ENCODE peak calls at places on chromosomes 7 and 10, in four cellular contexts. A is HFF-Myc, U is kidney tubule cell, H is cardiac fibroblast. X is an unnamed sample.

GRCh38 chr7:55775051-55775420 is 87.5 kb downstream of the SEPTIN14 start:
- DNase-seq in A (no peak), U (no peak), H (no peak), X (no peak)

GRCh38 chr7:91288208-91288824 is 24.1 kb downstream of the FZD1 start:
- DNase-seq in A (no peak), U (peak), H (peak), X (no peak)

GRCh38 chr10:63716174-63716573 is 195.0 kb downstream of the REEP3 start:
- DNase-seq in A (no peak), U (no peak), H (no peak), X (no peak)

GRCh38 chr10:22017283-22018020 is 13.9 kb upstream of the DNAJC1 start:
- DNase-seq in A (no peak), U (no peak), H (peak), X (no peak)

GRCh38 chr7:106858618-106859532 is 6.2 kb upstream of the PIK3CG start:
- DNase-seq in A (no peak), U (peak), H (peak), X (no peak)

GRCh38 chr10:82757907-82758306 is 882.9 kb downstream of the NRG3 start:
- DNase-seq in A (no peak), U (peak), H (no peak), X (no peak)

GRCh38 chr7:115133248-115133647 is 211.4 kb downstream of the MDFIC start:
- DNase-seq in A (no peak), U (no peak), H (no peak), X (no peak)

GRCh38 chr10:11125004-11125403 is 107.3 kb downstream of the CELF2 start:
- DNase-seq in A (no peak), U (no peak), H (no peak), X (no peak)

GRCh38 chr10:86747796-86748581 is 8.4 kb upstream of the BMPR1A start:
- DNase-seq in A (no peak), U (no peak), H (peak), X (no peak)

GRCh38 chr7:102236592-102237287 is 49.9 kb upstream of the SH2B2 start:
- DNase-seq in A (peak), U (peak), H (peak), X (peak)

GRCh38 chr10:59954296-59954695 is 47.9 kb upstream of the CCDC6 start:
- DNase-seq in A (no peak), U (no peak), H (peak), X (no peak)

GRCh38 chr7:50533849-50534248 is 31.4 kb downstream of the DDC start:
- DNase-seq in A (no peak), U (peak), H (no peak), X (no peak)

GRCh38 chr7:29623976-29624375 is 60.3 kb downstream of the PRR15 start:
- DNase-seq in A (no peak), U (no peak), H (no peak), X (no peak)

GRCh38 chr10:124377101-124377500 is 41.6 kb downstream of the OAT start:
- DNase-seq in A (no peak), U (no peak), H (no peak), X (no peak)

GRCh38 chr10:33180390-33180789 is 154.1 kb downstream of the NRP1 start:
- DNase-seq in A (no peak), U (no peak), H (no peak), X (no peak)

GRCh38 chr7:127702253-127702652 is 50.3 kb downstream of the SND1 start:
- DNase-seq in A (no peak), U (no peak), H (no peak), X (no peak)

GRCh38 chr7:41652265-41652664 is 50.6 kb downstream of the INHBA start:
- DNase-seq in A (peak), U (no peak), H (peak), X (no peak)

GRCh38 chr10:123991622-123992570 is 100.3 kb upstream of the CPXM2 start:
- DNase-seq in A (no peak), U (no peak), H (peak), X (no peak)

GRCh38 chr7:92810242-92810611 is 26.1 kb downstream of the CDK6 start:
- DNase-seq in A (no peak), U (no peak), H (peak), X (no peak)

GRCh38 chr7:154910125-154910524 is 92.8 kb downstream of the PAXIP1 start:
- DNase-seq in A (no peak), U (no peak), H (no peak), X (no peak)

GRCh38 chr7:92973293-92973731 is 136.9 kb upstream of the CDK6 start:
- DNase-seq in A (no peak), U (no peak), H (no peak), X (no peak)

GRCh38 chr7:128045766-128046165 is 14.5 kb upstream of the LRRC4 start:
- DNase-seq in A (no peak), U (peak), H (peak), X (no peak)

X was measured in Panc1.